ENCODE peak calls at places on chromosomes 2 and 18, in seven cellular contexts. H is gastrocnemius medialis, I is neural crest cell, G is endothelial cell of umbilical vein, Q is B cell, J is cardiac fibroblast, O is GM10248. F is an unnamed sample.

GRCh38 chr2:65103013-65103720 is 26.7 kb downstream of the RAB1A start:
- DNase-seq in O (no peak), I (no peak), G (no peak), J (no peak), H (no peak), Q (no peak), F (no peak)

GRCh38 chr2:169670215-169670651 is 24.0 kb downstream of the CFAP210 start:
- DNase-seq in Q (no peak), G (no peak), H (no peak), J (peak), O (no peak), I (no peak), F (no peak)

GRCh38 chr2:26519396-26519991 is 41.6 kb upstream of the OTOF start:
- DNase-seq in G (no peak), O (no peak), H (no peak), J (no peak), I (no peak), Q (no peak), F (no peak)

GRCh38 chr2:10141736-10142639 is 19.4 kb downstream of the RRM2 start:
- DNase-seq in H (no peak), O (no peak), Q (no peak), I (no peak), G (no peak), J (peak), F (no peak)

GRCh38 chr2:102391530-102391929 is 31.4 kb upstream of the IL18RAP start:
- DNase-seq in I (no peak), O (no peak), H (no peak), Q (no peak), J (no peak), G (peak), F (no peak)

GRCh38 chr2:199602271-199602895 is 144.6 kb upstream of the SATB2 start:
- DNase-seq in Q (no peak), J (no peak), I (no peak), O (no peak), G (no peak), H (no peak), F (no peak)

GRCh38 chr18:36255072-36255708 is 42.3 kb upstream of the FHOD3 start:
- DNase-seq in Q (no peak), O (no peak), J (no peak), H (no peak), I (peak), G (no peak), F (no peak)

GRCh38 chr18:26487437-26487836 is 60.9 kb downstream of the KCTD1 start:
- DNase-seq in I (no peak), Q (no peak), G (no peak), J (no peak), H (no peak), O (peak), F (peak)

GRCh38 chr2:98346259-98347236 is at the start of gene CNGA3:
- DNase-seq in Q (peak), G (peak), O (peak), J (peak), I (peak), H (no peak), F (no peak)

GRCh38 chr18:38174594-38174993 is 609.0 kb upstream of the CELF4 start:
- DNase-seq in I (no peak), Q (no peak), O (no peak), J (no peak), H (no peak), G (no peak), F (no peak)

GRCh38 chr2:135258193-135258592 is 206.1 kb downstream of the RAB3GAP1 start:
- DNase-seq in I (no peak), Q (no peak), O (no peak), H (no peak), G (no peak), J (no peak), F (no peak)
- TF ChIP-seq CTCF in I (no peak), Q (no peak), O (no peak), H (no peak), G (no peak), J (no peak), F (peak)

DNA sequence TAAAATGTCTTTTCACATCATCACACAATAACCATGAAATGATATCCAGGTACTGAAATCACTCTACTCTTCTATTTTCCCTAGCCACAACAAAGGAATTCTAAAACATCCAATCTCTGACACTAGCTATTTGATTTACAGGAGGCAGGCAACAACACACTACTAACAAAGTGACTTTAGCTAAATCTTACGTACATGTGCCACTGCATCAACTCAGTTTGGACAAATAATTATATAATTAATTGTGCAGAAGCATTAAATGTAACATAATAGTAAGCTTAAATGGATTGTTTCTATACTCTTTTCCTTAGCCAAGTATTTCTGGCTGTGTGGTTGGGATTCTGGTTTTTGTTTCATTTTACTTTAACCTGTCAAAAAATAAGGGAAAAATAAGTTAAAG is 192.4 kb downstream of the AFF3 start:
- DNase-seq in J (no peak), Q (no peak), O (no peak), G (no peak), H (no peak), I (no peak), F (no peak)
- TF ChIP-seq CTCF in J (no peak), Q (no peak), O (no peak), G (no peak), H (no peak), I (no peak), F (no peak)

DNA sequence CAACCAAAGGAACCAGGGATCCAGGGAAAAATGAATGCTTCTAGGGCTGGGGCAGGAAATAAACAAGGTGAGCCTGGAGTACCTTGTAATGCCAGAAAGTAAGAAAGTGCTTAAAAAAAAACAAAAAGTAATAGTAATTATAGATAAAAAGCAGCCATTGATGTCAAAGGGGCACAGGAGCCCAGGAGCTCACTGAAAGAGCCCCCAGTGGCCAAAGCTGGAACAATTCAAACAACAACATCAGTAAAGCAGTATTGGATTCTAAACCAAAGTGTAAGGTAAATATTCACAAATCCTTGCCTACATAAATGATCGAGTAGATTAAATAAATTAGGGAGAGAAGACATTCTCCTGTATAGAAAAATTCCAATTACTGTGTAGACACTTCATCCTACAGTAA is 114.3 kb upstream of the ARL4C start:
- DNase-seq in G (no peak), O (no peak), I (no peak), H (no peak), J (no peak), Q (no peak), F (no peak)
- TF ChIP-seq CTCF in G (peak), O (no peak), I (peak), H (no peak), J (peak), Q (peak), F (peak)

GRCh38 chr18:14075196-14075595 is 57.0 kb downstream of the ZNF519 start:
- DNase-seq in J (no peak), G (no peak), O (no peak), Q (no peak), I (no peak), H (no peak), F (no peak)

GRCh38 chr18:14074187-14074586 is 58.0 kb downstream of the ZNF519 start:
- DNase-seq in Q (no peak), J (no peak), O (no peak), H (no peak), I (no peak), G (no peak), F (no peak)
- TF ChIP-seq CTCF in Q (no peak), J (no peak), O (no peak), H (no peak), I (peak), G (no peak), F (peak)